ENCODE peak calls at places on chromosomes 11 and 22, in six cellular contexts. P, W, O, T, R and A are unnamed samples.

GRCh38 chr22:40022536-40023225 is 27.9 kb downstream of the FAM83F start:
- DNase-seq in R (no peak), P (no peak), O (no peak), T (no peak), W (no peak), A (no peak)

GRCh38 chr11:128551641-128552335 is 35.6 kb downstream of the ETS1 start:
- DNase-seq in W (no peak), O (peak), P (no peak), R (no peak), T (peak), A (no peak)

GRCh38 chr11:63888170-63889086 is 28.5 kb downstream of the RCOR2 start:
- DNase-seq in P (no peak), R (no peak), O (peak), T (peak), W (peak), A (no peak)

GRCh38 chr11:111019931-111020381 is 225.6 kb upstream of the POU2AF2 start:
- DNase-seq in P (no peak), T (no peak), W (no peak), R (no peak), O (no peak), A (no peak)

GRCh38 chr11:35288817-35289541 is 130.4 kb downstream of the SLC1A2 start:
- DNase-seq in P (peak), R (peak), W (no peak), T (no peak), O (no peak), A (no peak)

GRCh38 chr11:79052539-79052938 is 388.3 kb downstream of the TENM4 start:
- DNase-seq in T (no peak), W (no peak), O (no peak), P (peak), R (no peak), A (peak)

GRCh38 chr11:130155106-130155505 is 4.5 kb upstream of the ST14 start:
- DNase-seq in O (no peak), P (no peak), W (no peak), T (no peak), R (no peak), A (no peak)

GRCh38 chr11:70531281-70532065 is 133.1 kb downstream of the CTTN start:
- DNase-seq in T (no peak), W (no peak), R (no peak), P (no peak), O (no peak), A (no peak)

GRCh38 chr11:113563766-113564165 is 88.6 kb upstream of the DRD2 start:
- DNase-seq in P (no peak), T (no peak), O (no peak), W (no peak), R (no peak), A (no peak)

GRCh38 chr11:128809128-128809527 is 58.0 kb downstream of the KCNJ1 start:
- DNase-seq in W (no peak), R (no peak), O (no peak), P (no peak), T (no peak), A (no peak)

GRCh38 chr11:111749646-111750045 is 16.5 kb downstream of the PPP2R1B start:
- DNase-seq in P (no peak), O (no peak), T (no peak), R (no peak), W (no peak), A (no peak)

GRCh38 chr22:47804281-47804680 is 1041.8 kb downstream of the TBC1D22A start:
- DNase-seq in P (no peak), W (no peak), O (no peak), T (no peak), R (no peak), A (no peak)

GRCh38 chr11:95835351-95835750 is 45.1 kb downstream of the CEP57 start:
- DNase-seq in T (no peak), W (no peak), R (no peak), O (no peak), P (no peak), A (no peak)

GRCh38 chr11:68396526-68396925 is 64.0 kb upstream of the PPP6R3 start:
- DNase-seq in O (no peak), W (no peak), R (no peak), P (no peak), T (no peak), A (no peak)

GRCh38 chr22:46078241-46079092 is 71.9 kb upstream of the PPARA start:
- DNase-seq in R (no peak), W (no peak), O (no peak), T (no peak), P (no peak), A (no peak)

GRCh38 chr22:24707477-24707816 is 67.1 kb downstream of the PIWIL3 start:
- DNase-seq in P (no peak), W (no peak), R (no peak), O (no peak), T (no peak), A (no peak)